ENCODE peak calls at places on chromosomes 5 and 9, in four cellular contexts. H is PC-3, T is GM23338, X is neural progenitor cell. G is an unnamed sample.

GRCh38 chr5:76716456-76717157 is 681 bp downstream of the F2R start:
- DNase-seq in H (no peak), T (peak; percentile 64), X (peak; percentile 59), G (no peak)

GRCh38 chr9:81609782-81610738 is 79.3 kb downstream of the TLE1 start:
- DNase-seq in H (no peak), T (no peak), X (no peak), G (no peak)

GRCh38 chr9:37957664-37957953 is 53.7 kb upstream of the SLC25A51 start:
- DNase-seq in H (no peak), T (no peak), X (no peak), G (no peak)

GRCh38 chr5:134464988-134465855 is 53.5 kb upstream of the CDKN2AIPNL start:
- DNase-seq in H (no peak), T (no peak), X (no peak), G (no peak)

GRCh38 chr5:113061851-113062631 is 85.4 kb downstream of the DCP2 start:
- DNase-seq in H (peak; percentile 64), T (no peak), X (no peak), G (no peak)

GRCh38 chr9:133351908-133352634 is 4.1 kb downstream of the RPL7A start:
- DNase-seq in H (peak; percentile 54), T (peak; percentile 91), X (peak; percentile 74), G (peak; percentile 54)

GRCh38 chr5:16842916-16843315 is 93.2 kb downstream of the MYO10 start:
- DNase-seq in H (no peak), T (no peak), X (no peak), G (no peak)

GRCh38 chr5:109805882-109806281 is 116.2 kb downstream of the MAN2A1 start:
- DNase-seq in H (no peak), T (peak; percentile 24), X (peak; percentile 72), G (no peak)

GRCh38 chr9:16794871-16795639 is 75.4 kb downstream of the BNC2 start:
- DNase-seq in H (no peak), T (no peak), X (no peak), G (no peak)

GRCh38 chr5:148939676-148940075 is 113.3 kb downstream of the ADRB2 start:
- DNase-seq in H (peak; percentile 100), T (no peak), X (no peak), G (no peak)

GRCh38 chr5:139908749-139909148 is 113.1 kb downstream of the PSD2 start:
- DNase-seq in H (no peak), T (no peak), X (no peak), G (peak; percentile 83)

GRCh38 chr9:95027914-95028854 is 289.3 kb downstream of the FANCC start:
- DNase-seq in H (no peak), T (no peak), X (no peak), G (no peak)

GRCh38 chr5:124906339-124907097 is 160.1 kb upstream of the ZNF608 start:
- DNase-seq in H (peak; percentile 27), T (peak; percentile 59), X (peak; percentile 53), G (no peak)

GRCh38 chr9:129763235-129763917 is 10.5 kb upstream of the PTGES start:
- DNase-seq in H (no peak), T (no peak), X (no peak), G (no peak)

GRCh38 chr9:69223605-69224004 is 49.5 kb downstream of the TJP2 start:
- DNase-seq in H (peak; percentile 70), T (peak; percentile 92), X (peak; percentile 73), G (peak; percentile 49)

GRCh38 chr5:112689510-112689909 is 48.2 kb upstream of the APC start:
- DNase-seq in H (no peak), T (no peak), X (no peak), G (no peak)

GRCh38 chr9:87599901-87600610 is 102.4 kb downstream of the DAPK1 start:
- DNase-seq in H (peak; percentile 57), T (no peak), X (no peak), G (peak; percentile 96)

GRCh38 chr5:132883261-132883834 is 9.9 kb downstream of the LEAP2 start:
- DNase-seq in H (peak; percentile 63), T (peak; percentile 67), X (peak; percentile 70), G (peak; percentile 61)

GRCh38 chr9:81665514-81665838 is 23.9 kb downstream of the TLE1 start:
- DNase-seq in H (no peak), T (peak; percentile 73), X (peak; percentile 71), G (no peak)

GRCh38 chr5:149937610-149938009 is 7.0 kb downstream of the PDE6A start:
- DNase-seq in H (peak; percentile 96), T (no peak), X (no peak), G (peak; percentile 37)

GRCh38 chr5:66494437-66494836 is 101.8 kb upstream of the MAST4 start:
- DNase-seq in H (no peak), T (peak; percentile 79), X (peak; percentile 31), G (no peak)

GRCh38 chr5:60677831-60678664 is 21.9 kb downstream of the DEPDC1B start:
- DNase-seq in H (peak; percentile 82), T (peak; percentile 79), X (peak; percentile 32), G (no peak)

GRCh38 chr5:178207183-178207916 is 3.0 kb downstream of the HNRNPAB start:
- DNase-seq in H (peak; percentile 85), T (no peak), X (no peak), G (peak; percentile 38)

GRCh38 chr5:18394154-18394804 is 760.0 kb downstream of the TAF11L14 start:
- DNase-seq in H (peak; percentile 87), T (peak; percentile 87), X (peak; percentile 81), G (peak; percentile 80)

GRCh38 chr5:119339344-119339743 is 16.5 kb upstream of the TNFAIP8 start:
- DNase-seq in H (no peak), T (no peak), X (no peak), G (no peak)

GRCh38 chr5:119339965-119340364 is 15.9 kb upstream of the TNFAIP8 start:
- DNase-seq in H (no peak), T (no peak), X (no peak), G (no peak)

GRCh38 chr5:119342414-119342813 is 13.4 kb upstream of the TNFAIP8 start:
- DNase-seq in H (no peak), T (no peak), X (no peak), G (no peak)

GRCh38 chr5:119341452-119342349 is 14.1 kb upstream of the TNFAIP8 start:
- DNase-seq in H (no peak), T (no peak), X (no peak), G (no peak)

DNA sequence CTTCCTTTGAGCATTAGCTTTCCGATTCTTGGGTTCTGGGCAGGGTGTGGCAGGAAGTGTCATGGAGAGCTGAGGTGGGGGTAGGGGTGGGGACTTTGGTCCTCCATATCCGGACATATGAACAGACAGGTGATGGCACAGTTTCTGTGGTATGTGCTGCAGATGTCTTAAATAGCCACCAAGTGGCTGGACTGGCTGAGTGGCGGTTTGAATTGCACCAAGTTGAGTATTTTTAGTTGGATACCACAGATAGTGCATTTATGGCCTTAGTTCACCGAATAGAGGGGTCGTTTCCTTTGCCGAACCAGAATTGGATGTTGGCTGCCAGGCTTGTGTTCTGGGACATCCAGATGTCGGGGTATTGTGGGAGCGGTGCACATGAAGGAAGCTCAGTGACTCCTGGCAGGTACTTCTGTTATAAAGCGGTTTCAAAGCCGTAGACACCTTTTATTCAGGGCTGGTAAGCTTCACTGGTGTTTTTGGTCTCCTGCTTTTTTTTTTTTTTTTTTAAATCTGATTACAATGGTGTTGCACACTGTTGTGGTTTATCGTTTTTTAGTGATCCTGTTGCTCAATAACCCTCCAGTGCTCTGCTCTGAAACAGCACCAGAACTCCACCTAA is 15.1 kb upstream of the TNFAIP8 start:
- DNase-seq in H (no peak), T (no peak), X (no peak), G (no peak)
- H3F3A ChIP-seq in H (no peaks in the 10 kb centered on the region), T (no peaks in the 10 kb centered on the region), X (no peaks in the 10 kb centered on the region), G (no peaks in the 10 kb centered on the region)

GRCh38 chr5:57210633-57211032 is 36.8 kb downstream of the GPBP1 start:
- DNase-seq in H (no peak), T (no peak), X (no peak), G (no peak)

GRCh38 chr5:57207007-57207653 is 33.3 kb downstream of the GPBP1 start:
- DNase-seq in H (no peak), T (no peak), X (no peak), G (no peak)

GRCh38 chr5:57207681-57208080 is 33.8 kb downstream of the GPBP1 start:
- DNase-seq in H (no peak), T (no peak), X (no peak), G (no peak)

GRCh38 chr5:57209316-57210040 is 35.6 kb downstream of the GPBP1 start:
- DNase-seq in H (peak; percentile 64), T (peak; percentile 51), X (peak; percentile 6), G (no peak)

DNA sequence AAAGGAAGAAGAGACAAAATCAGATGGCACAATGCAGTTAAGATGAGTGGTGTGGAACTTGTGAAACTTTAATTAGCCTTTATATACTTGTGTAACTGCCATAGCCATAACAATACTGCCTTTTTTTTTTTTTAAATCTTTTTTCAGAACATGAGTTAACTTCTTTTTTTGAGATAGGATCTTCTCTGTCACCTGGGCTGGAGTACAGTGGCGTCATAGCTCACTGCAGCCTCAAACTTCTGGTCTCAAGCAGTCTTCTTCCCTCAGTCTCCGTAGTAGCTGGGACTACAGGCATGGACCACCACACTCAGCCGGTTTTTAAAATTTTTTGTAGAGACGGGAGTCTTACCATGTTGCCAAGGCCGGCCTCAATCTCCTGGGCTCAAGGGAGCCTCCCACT is 37.2 kb downstream of the GPBP1 start:
- DNase-seq in H (no peak), T (no peak), X (no peak), G (no peak)
- H4K20me1 ChIP-seq in H (peaks cover 14% of the 10 kb centered on the region), T (peaks cover 82% of the 10 kb centered on the region), X (peaks cover 80% of the 10 kb centered on the region), G (peaks cover 5% of the 10 kb centered on the region)

GRCh38 chr5:131381792-131382191 is 117.9 kb downstream of the CDC42SE2 start:
- DNase-seq in H (no peak), T (no peak), X (no peak), G (no peak)

GRCh38 chr5:131382407-131383395 is 118.8 kb downstream of the CDC42SE2 start:
- DNase-seq in H (peak; percentile 61), T (peak; percentile 83), X (peak; percentile 66), G (peak; percentile 19)

GRCh38 chr5:131386124-131386523 is 122.3 kb downstream of the CDC42SE2 start:
- DNase-seq in H (no peak), T (no peak), X (no peak), G (no peak)

GRCh38 chr5:131384616-131385214 is 120.9 kb downstream of the CDC42SE2 start:
- DNase-seq in H (no peak), T (no peak), X (no peak), G (no peak)

DNA sequence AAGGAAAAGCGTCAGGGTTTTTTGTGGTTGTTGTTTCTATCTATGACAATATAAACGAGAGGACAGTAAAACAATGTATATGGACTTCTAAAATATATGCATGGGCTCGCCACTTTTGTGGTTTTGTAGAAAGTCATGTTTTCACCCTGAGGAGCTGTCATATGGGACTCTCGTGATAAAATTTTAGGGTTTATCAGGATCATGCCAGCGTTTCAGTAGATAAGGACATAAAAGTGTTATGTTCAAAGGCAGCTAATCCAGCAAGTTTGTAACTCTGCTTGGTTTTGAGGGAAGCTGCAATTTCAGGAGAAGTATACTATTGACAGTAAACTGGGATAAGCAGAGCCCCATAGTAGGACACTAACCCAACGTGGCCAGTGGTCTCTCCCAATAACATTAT is 120.3 kb downstream of the CDC42SE2 start:
- DNase-seq in H (no peak), T (no peak), X (no peak), G (no peak)
- H3F3A ChIP-seq in H (no peaks in the 10 kb centered on the region), T (no peaks in the 10 kb centered on the region), X (peaks cover 3% of the 10 kb centered on the region), G (peaks cover 25% of the 10 kb centered on the region)

GRCh38 chr9:132020845-132021510 is 58.7 kb downstream of the MED27 start:
- DNase-seq in H (peak; percentile 20), T (no peak), X (no peak), G (no peak)

GRCh38 chr9:132020272-132020671 is 59.4 kb downstream of the MED27 start:
- DNase-seq in H (no peak), T (no peak), X (no peak), G (no peak)

GRCh38 chr9:132025766-132026165 is 53.9 kb downstream of the MED27 start:
- DNase-seq in H (no peak), T (no peak), X (no peak), G (no peak)

GRCh38 chr9:132024589-132024988 is 55.1 kb downstream of the MED27 start:
- DNase-seq in H (no peak), T (no peak), X (no peak), G (no peak)

GRCh38 chr9:132023409-132024180 is 56.1 kb downstream of the MED27 start:
- DNase-seq in H (no peak), T (no peak), X (no peak), G (no peak)
- H4K20me1 ChIP-seq in H (peaks cover 3% of the 10 kb centered on the region), T (peaks cover 14% of the 10 kb centered on the region), X (peaks cover 58% of the 10 kb centered on the region), G (peaks cover 35% of the 10 kb centered on the region)

G was measured in PC-9.